ENCODE peak calls at places on chromosome 20, in ten cellular contexts. S is retinal pigment epithelial cell; I is RCC 7860; B is activated CD4-positive, CD25-positive, alpha-beta regulatory T cell; Q is NCI-H510A treated with DMSO at 0.1 percent for 48 hours; F is HuH-7.5; N is GDM1; H is breast epithelium; G is KBM-7; M is nucleus accumbens. Z is an unnamed sample.

GRCh38 chr20:38184098-38184497 is 19.0 kb upstream of the TGM2 start:
- DNase-seq in M (no peak), B (no peak), Q (no peak), S (no peak), N (no peak), I (peak; percentile 100), G (no peak), F (no peak), H (no peak), Z (no peak)

GRCh38 chr20:57589728-57590484 is 29.0 kb downstream of the PCK1 start:
- DNase-seq in M (no peak), S (no peak), H (no peak), N (no peak), I (no peak), Q (no peak), B (no peak), G (no peak), F (no peak), Z (no peak)

GRCh38 chr20:31675828-31676533 is 38.3 kb downstream of the COX4I2 start:
- DNase-seq in M (no peak), Q (no peak), N (peak; percentile 79), G (peak; percentile 93), H (no peak), I (peak; percentile 30), S (peak; percentile 38), B (peak; percentile 17), F (no peak), Z (no peak)

GRCh38 chr20:58822175-58822574 is 28.5 kb downstream of the GNAS-AS1 start:
- DNase-seq in H (no peak), F (no peak), G (no peak), B (no peak), I (no peak), N (no peak), S (no peak), M (no peak), Q (no peak), Z (no peak)

GRCh38 chr20:35739294-35740163 is 2.5 kb downstream of the RBM39 start:
- DNase-seq in G (peak; percentile 46), N (peak; percentile 1), Q (no peak), I (peak; percentile 29), S (no peak), B (no peak), M (no peak), F (no peak), H (no peak), Z (no peak)

GRCh38 chr20:63532449-63532971 is 4.7 kb downstream of the PTK6 start:
- DNase-seq in M (no peak), B (no peak), F (no peak), I (no peak), H (no peak), G (no peak), Q (no peak), S (no peak), N (no peak), Z (no peak)

GRCh38 chr20:6277661-6278060 is 154.8 kb upstream of the FERMT1 start:
- DNase-seq in G (no peak), M (no peak), H (no peak), F (no peak), S (no peak), N (no peak), Q (no peak), B (no peak), I (no peak), Z (no peak)

GRCh38 chr20:62786100-62786499 is 10.2 kb upstream of the MRGBP start:
- DNase-seq in B (no peak), M (no peak), H (no peak), N (no peak), Q (no peak), F (no peak), G (no peak), I (no peak), S (no peak), Z (no peak)

GRCh38 chr20:905396-905961 is 10.7 kb downstream of the ANGPT4 start:
- DNase-seq in Q (no peak), N (peak; percentile 81), H (no peak), I (no peak), F (no peak), B (no peak), M (no peak), G (peak; percentile 78), S (no peak), Z (no peak)

GRCh38 chr20:63188641-63189321 is 27.1 kb downstream of the YTHDF1 start:
- DNase-seq in F (no peak), B (no peak), M (no peak), Q (no peak), S (no peak), N (no peak), I (no peak), G (no peak), H (no peak), Z (no peak)

GRCh38 chr20:60039526-60039925 is 81.3 kb downstream of the CDH26 start:
- DNase-seq in N (no peak), S (no peak), H (no peak), G (no peak), M (no peak), Q (no peak), B (no peak), I (no peak), F (no peak), Z (no peak)

GRCh38 chr20:53291548-53291947 is 302.1 kb downstream of the ZNF217 start:
- DNase-seq in Q (no peak), S (no peak), B (no peak), H (no peak), G (peak; percentile 8), M (no peak), N (no peak), F (peak; percentile 23), I (no peak), Z (no peak)

GRCh38 chr20:43963872-43964791 is 49.5 kb downstream of the TOX2 start:
- DNase-seq in N (no peak), M (no peak), F (no peak), I (no peak), S (no peak), B (no peak), H (no peak), Q (no peak), G (peak; percentile 42), Z (no peak)

GRCh38 chr20:43721429-43722152 is 5.2 kb downstream of the GTSF1L start:
- DNase-seq in H (no peak), S (no peak), B (no peak), F (no peak), M (no peak), G (no peak), N (no peak), I (no peak), Q (peak; percentile 38), Z (no peak)

GRCh38 chr20:22490287-22491187 is 93.8 kb downstream of the FOXA2 start:
- DNase-seq in N (no peak), B (no peak), F (peak; percentile 76), M (no peak), Q (peak; percentile 94), I (peak; percentile 60), S (no peak), G (no peak), H (no peak), Z (no peak)

GRCh38 chr20:46058656-46059281 is 29.8 kb downstream of the SLC12A5 start:
- DNase-seq in F (no peak), G (peak; percentile 16), Q (no peak), S (no peak), I (no peak), N (no peak), M (no peak), B (no peak), H (no peak), Z (no peak)

GRCh38 chr20:46108435-46108841 is 9.7 kb upstream of the CD40 start:
- DNase-seq in G (peak; percentile 26), H (no peak), F (no peak), S (no peak), Q (no peak), N (no peak), B (no peak), I (no peak), M (no peak), Z (no peak)

GRCh38 chr20:63942250-63943006 is 13.8 kb downstream of the UCKL1 start:
- DNase-seq in I (no peak), Q (no peak), M (no peak), S (no peak), B (peak; percentile 72), N (no peak), F (no peak), H (no peak), G (peak; percentile 49), Z (no peak)

GRCh38 chr20:61436674-61437279 is 184.7 kb downstream of the CDH4 start:
- DNase-seq in Q (no peak), B (no peak), G (no peak), F (no peak), H (peak; percentile 40), M (peak; percentile 35), I (no peak), S (no peak), N (no peak), Z (no peak)

GRCh38 chr20:21270806-21271205 is 32.3 kb upstream of the XRN2 start:
- DNase-seq in M (no peak), N (no peak), I (no peak), B (no peak), H (no peak), S (no peak), F (no peak), G (no peak), Q (no peak), Z (no peak)

GRCh38 chr20:15847415-15847814 is 725.8 kb downstream of the KIF16B start:
- DNase-seq in I (no peak), B (no peak), M (no peak), G (no peak), N (no peak), F (no peak), S (no peak), H (no peak), Q (no peak), Z (no peak)

GRCh38 chr20:35575958-35576357 is 34.1 kb downstream of the ERGIC3 start:
- DNase-seq in Q (peak; percentile 63), S (no peak), N (no peak), H (no peak), I (no peak), B (no peak), M (no peak), F (no peak), G (peak; percentile 36), Z (no peak)

GRCh38 chr20:51331466-51331865 is 211.1 kb downstream of the NFATC2 start:
- DNase-seq in B (no peak), G (no peak), M (no peak), I (no peak), S (no peak), H (no peak), N (no peak), Q (no peak), F (no peak), Z (peak; percentile 93)

GRCh38 chr20:43949741-43950618 is 35.3 kb downstream of the TOX2 start:
- DNase-seq in Q (no peak), S (no peak), I (no peak), H (no peak), F (no peak), B (peak; percentile 35), M (no peak), N (peak; percentile 90), G (peak; percentile 86), Z (no peak)

GRCh38 chr20:63519765-63520593 is 586 bp upstream of the PPDPF start:
- DNase-seq in S (no peak), Q (no peak), I (no peak), H (peak; percentile 50), F (peak; percentile 84), M (no peak), B (peak; percentile 46), G (peak; percentile 66), N (peak; percentile 45), Z (peak; percentile 39)

GRCh38 chr20:4406627-4407026 is 315.1 kb upstream of the PRND start:
- DNase-seq in M (no peak), N (no peak), G (no peak), B (no peak), I (no peak), H (no peak), F (no peak), S (peak; percentile 75), Q (no peak), Z (peak; percentile 26)

GRCh38 chr20:16477632-16478031 is 95.6 kb downstream of the KIF16B start:
- DNase-seq in B (no peak), S (no peak), I (no peak), H (no peak), G (no peak), Q (no peak), M (no peak), F (no peak), N (no peak), Z (no peak)

GRCh38 chr20:60009826-60010616 is 51.8 kb downstream of the CDH26 start:
- DNase-seq in G (no peak), F (no peak), Q (no peak), H (no peak), I (no peak), B (no peak), M (no peak), N (no peak), S (no peak), Z (no peak)

Z was measured in HS-27A.